ENCODE peak calls at places on chromosome 13, in seven cellular contexts. E is T follicular helper cell; V is iPS-NIHi11; J is stimulated activated CD4-positive, alpha-beta T cell treated with anti-CD3 and anti-CD28 coated beads, Interleukin-12 subunit alpha, Interleukin-12 subunit beta, amount 100 ng/mL, for 4 hours; R is fibroblast of mammary gland; K is IMR-90; L is CD8-positive, alpha-beta memory T cell. S is an unnamed sample.

GRCh38 chr13:98657506-98658085 is 80.7 kb upstream of the STK24 start:
- DNase-seq in E (no peak), V (no peak), J (no peak), R (peak), K (no peak), L (no peak), S (no peak)

GRCh38 chr13:110227416-110227815 is 79.5 kb downstream of the COL4A1 start:
- DNase-seq in E (no peak), V (no peak), J (no peak), R (no peak), K (no peak), L (no peak), S (no peak)

GRCh38 chr13:34044660-34045080 is 226.7 kb downstream of the RFC3 start:
- DNase-seq in E (no peak), V (no peak), J (no peak), R (peak), K (peak), L (no peak), S (no peak)

GRCh38 chr13:81171065-81171647 is 830.2 kb upstream of the SPRY2 start:
- DNase-seq in E (no peak), V (peak), J (no peak), R (peak), K (no peak), L (no peak), S (no peak)

GRCh38 chr13:71309905-71310304 is 557.1 kb downstream of the DACH1 start:
- DNase-seq in E (no peak), V (no peak), J (no peak), R (no peak), K (no peak), L (no peak), S (no peak)

GRCh38 chr13:90177519-90177918 is 1170.0 kb upstream of the MIR17HG start:
- DNase-seq in E (no peak), V (no peak), J (no peak), R (no peak), K (no peak), L (no peak), S (no peak)

GRCh38 chr13:99527346-99527745 is 26.1 kb downstream of the TM9SF2 start:
- DNase-seq in E (no peak), V (no peak), J (no peak), R (no peak), K (no peak), L (no peak), S (no peak)

GRCh38 chr13:44989941-44990340 is 603 bp downstream of the GPALPP1 start:
- DNase-seq in E (no peak), V (peak), J (no peak), R (no peak), K (no peak), L (no peak), S (peak)

GRCh38 chr13:52459668-52460067 is 4.4 kb downstream of the CKAP2 start:
- DNase-seq in E (no peak), V (no peak), J (no peak), R (peak), K (peak), L (no peak), S (no peak)

GRCh38 chr13:111536239-111536638 is 215.8 kb downstream of the TEX29 start:
- DNase-seq in E (no peak), V (no peak), J (no peak), R (no peak), K (no peak), L (no peak), S (no peak)

GRCh38 chr13:51453308-51453958 is 597 bp upstream of the INTS6 start:
- DNase-seq in E (peak), V (peak), J (peak), R (no peak), K (no peak), L (peak), S (peak)